ENCODE peak calls at places on chromosome 3, in five cellular contexts. F, L, W, M and T are unnamed samples.

GRCh38 chr3:75272708-75273107 is 391.4 kb upstream of the FRG2C start:
- DNase-seq in F (no peak), L (no peak), W (no peak), M (no peak), T (no peak)

GRCh38 chr3:157263027-157263426 is 103.1 kb upstream of the CCNL1 start:
- DNase-seq in F (no peak), L (no peak), W (no peak), M (no peak), T (no peak)

GRCh38 chr3:77079988-77080585 is 40.2 kb downstream of the ROBO2 start:
- DNase-seq in F (no peak), L (no peak), W (no peak), M (peak; percentile 79), T (no peak)

GRCh38 chr3:4029135-4029534 is 229.9 kb downstream of the LRRN1 start:
- DNase-seq in F (no peak), L (no peak), W (peak; percentile 44), M (no peak), T (no peak)

GRCh38 chr3:45541326-45542321 is 52.9 kb upstream of the LIMD1 start:
- DNase-seq in F (no peak), L (no peak), W (no peak), M (no peak), T (no peak)

GRCh38 chr3:67622652-67623051 is 31.8 kb downstream of the SUCLG2 start:
- DNase-seq in F (no peak), L (no peak), W (no peak), M (no peak), T (no peak)

GRCh38 chr3:100268986-100269385 is 8.2 kb downstream of the TBC1D23 start:
- DNase-seq in F (no peak), L (no peak), W (no peak), M (no peak), T (peak; percentile 55)

GRCh38 chr3:43214616-43215015 is 71.7 kb upstream of the SNRK start:
- DNase-seq in F (no peak), L (no peak), W (no peak), M (no peak), T (no peak)

GRCh38 chr3:56758539-56758981 is 43.2 kb downstream of the ARHGEF3 start:
- DNase-seq in F (no peak), L (no peak), W (no peak), M (no peak), T (no peak)

GRCh38 chr3:10317961-10318350 is 3.0 kb downstream of the SEC13 start:
- DNase-seq in F (no peak), L (no peak), W (no peak), M (no peak), T (no peak)

GRCh38 chr3:69499899-69500316 is 114.0 kb upstream of the FRMD4B start:
- DNase-seq in F (peak; percentile 78), L (peak; percentile 72), W (no peak), M (no peak), T (no peak)

GRCh38 chr3:101311676-101312075 is 8.7 kb downstream of the IMPG2 start:
- DNase-seq in F (no peak), L (no peak), W (no peak), M (no peak), T (no peak)

GRCh38 chr3:143222981-143223380 is 103.4 kb downstream of the CHST2 start:
- DNase-seq in F (no peak), L (no peak), W (no peak), M (no peak), T (no peak)

GRCh38 chr3:143221446-143221845 is 101.9 kb downstream of the CHST2 start:
- DNase-seq in F (no peak), L (no peak), W (no peak), M (no peak), T (no peak)

GRCh38 chr3:143222505-143222904 is 102.9 kb downstream of the CHST2 start:
- DNase-seq in F (no peak), L (no peak), W (peak; percentile 3), M (peak; percentile 22), T (peak; percentile 7)

GRCh38 chr3:143218176-143218575 is 98.6 kb downstream of the CHST2 start:
- DNase-seq in F (no peak), L (no peak), W (no peak), M (no peak), T (no peak)

GRCh38 chr3:143220745-143221144 is 101.2 kb downstream of the CHST2 start:
- DNase-seq in F (no peak), L (no peak), W (no peak), M (no peak), T (no peak)
- H3K36me3 ChIP-seq in F (no peaks in the 10 kb centered on the region), L (no peaks in the 10 kb centered on the region), W (no peaks in the 10 kb centered on the region), M (no peaks in the 10 kb centered on the region), T (no peaks in the 10 kb centered on the region)

GRCh38 chr3:133294253-133294652 is 105.6 kb upstream of the BFSP2 start:
- DNase-seq in F (no peak), L (no peak), W (no peak), M (no peak), T (no peak)
- H3K27ac ChIP-seq in F (no peak overlapping the region), L (no peak overlapping the region), W (no peak overlapping the region), M (no peak overlapping the region), T (peak overlapping the region; percentile 20)

GRCh38 chr3:47989981-47990440 is 26.2 kb downstream of the MAP4 start:
- DNase-seq in F (peak; percentile 95), L (no peak), W (peak; percentile 87), M (peak; percentile 74), T (peak; percentile 90)
- H3K4me3 ChIP-seq in F (no peak overlapping the region), L (no peak overlapping the region), W (no peak overlapping the region), M (no peak overlapping the region), T (no peak overlapping the region)

DNA sequence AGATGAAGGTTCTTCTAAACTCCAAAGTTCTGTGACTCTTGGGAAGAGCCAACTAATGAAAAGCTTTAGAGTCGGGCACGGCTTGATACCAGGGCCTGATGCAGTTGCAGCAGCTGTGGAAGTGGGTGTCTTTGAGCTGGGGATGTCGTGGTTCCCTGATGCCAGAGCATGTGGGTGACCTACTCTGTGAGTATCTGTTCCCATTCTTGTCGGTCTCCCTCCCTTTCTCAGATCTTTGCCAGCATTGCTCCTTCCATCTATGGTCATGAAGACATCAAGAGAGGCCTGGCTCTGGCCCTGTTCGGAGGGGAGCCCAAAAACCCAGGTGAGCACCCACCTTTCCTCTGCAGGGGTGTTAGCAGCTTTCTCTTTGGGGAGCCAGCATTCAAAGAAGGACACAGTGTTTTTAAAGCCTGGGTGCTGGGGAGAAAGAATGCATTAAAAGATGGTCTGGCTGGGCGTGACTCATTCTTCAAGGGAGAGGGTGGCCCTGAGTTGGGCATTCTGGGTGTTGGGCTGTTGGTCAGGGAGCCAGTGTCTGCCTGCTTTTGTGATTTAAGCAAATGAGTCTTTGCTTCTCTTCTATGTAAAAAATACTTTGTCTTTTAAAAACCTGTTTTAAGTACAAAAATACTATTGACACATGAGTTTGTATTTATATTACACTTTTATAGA is 13.2 kb upstream of the PODXL2 start:
- DNase-seq in F (no peak), L (peak; percentile 39), W (no peak), M (no peak), T (no peak)
- H3K36me3 ChIP-seq in F (peaks cover 2% of the 10 kb centered on the region), L (peaks cover 14% of the 10 kb centered on the region), W (peaks cover 11% of the 10 kb centered on the region), M (peaks cover 96% of the 10 kb centered on the region), T (peaks cover 92% of the 10 kb centered on the region)

GRCh38 chr3:78726545-78726944 is 1041.3 kb downstream of the ROBO1 start:
- DNase-seq in F (no peak), L (no peak), W (no peak), M (no peak), T (no peak)

GRCh38 chr3:78725703-78726246 is 1042.0 kb downstream of the ROBO1 start:
- DNase-seq in F (no peak), L (no peak), W (no peak), M (no peak), T (no peak)

GRCh38 chr3:78729921-78730320 is 1037.9 kb downstream of the ROBO1 start:
- DNase-seq in F (no peak), L (no peak), W (no peak), M (no peak), T (no peak)

GRCh38 chr3:78724886-78725285 is 1042.9 kb downstream of the ROBO1 start:
- DNase-seq in F (no peak), L (no peak), W (no peak), M (no peak), T (no peak)

GRCh38 chr3:78728406-78729145 is 1039.2 kb downstream of the ROBO1 start:
- DNase-seq in F (peak; percentile 86), L (peak; percentile 65), W (peak; percentile 43), M (peak; percentile 64), T (peak; percentile 60)
- H3K27ac ChIP-seq in F (no peak overlapping the region), L (no peak overlapping the region), W (no peak overlapping the region), M (peak overlapping the region; percentile 87), T (peak overlapping the region; percentile 36)

DNA sequence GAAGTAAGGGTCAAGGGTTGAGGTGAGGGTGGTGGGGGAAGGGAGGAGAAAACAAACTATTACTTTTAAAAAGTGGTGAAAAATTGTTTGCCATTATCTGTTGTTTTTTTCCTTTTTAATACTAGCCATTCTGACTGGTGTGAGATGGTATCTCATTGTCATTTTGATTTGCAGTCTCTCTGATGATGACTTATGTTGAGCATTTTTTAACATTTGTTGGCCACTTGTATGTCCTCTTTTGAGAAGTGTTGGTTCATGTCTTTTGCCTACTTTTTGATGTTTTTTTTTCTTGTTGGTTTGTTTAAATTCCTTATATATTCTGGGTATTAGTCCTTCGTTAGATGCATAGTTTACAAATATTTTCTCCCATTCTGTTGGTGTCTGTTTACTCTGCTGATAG is 185.9 kb upstream of the ANKRD28 start:
- DNase-seq in F (no peak), L (no peak), W (no peak), M (no peak), T (no peak)
- H3K4me3 ChIP-seq in F (no peak overlapping the region), L (no peak overlapping the region), W (no peak overlapping the region), M (no peak overlapping the region), T (no peak overlapping the region)

GRCh38 chr3:172047567-172048115 is 8.3 kb downstream of the FNDC3B start:
- DNase-seq in F (no peak), L (no peak), W (no peak), M (no peak), T (no peak)

GRCh38 chr3:172043233-172043632 is 3.9 kb downstream of the FNDC3B start:
- DNase-seq in F (no peak), L (no peak), W (no peak), M (no peak), T (no peak)

GRCh38 chr3:172046268-172046915 is 7.0 kb downstream of the FNDC3B start:
- DNase-seq in F (no peak), L (no peak), W (no peak), M (no peak), T (no peak)

GRCh38 chr3:172043766-172044165 is 4.4 kb downstream of the FNDC3B start:
- DNase-seq in F (no peak), L (no peak), W (no peak), M (no peak), T (no peak)

GRCh38 chr3:172044833-172045585 is 5.6 kb downstream of the FNDC3B start:
- DNase-seq in F (no peak), L (no peak), W (no peak), M (no peak), T (no peak)
- H3K36me3 ChIP-seq in F (peaks cover 6% of the 10 kb centered on the region), L (peaks cover 13% of the 10 kb centered on the region), W (peaks cover 3% of the 10 kb centered on the region), M (no peaks in the 10 kb centered on the region), T (peaks cover 51% of the 10 kb centered on the region)

DNA sequence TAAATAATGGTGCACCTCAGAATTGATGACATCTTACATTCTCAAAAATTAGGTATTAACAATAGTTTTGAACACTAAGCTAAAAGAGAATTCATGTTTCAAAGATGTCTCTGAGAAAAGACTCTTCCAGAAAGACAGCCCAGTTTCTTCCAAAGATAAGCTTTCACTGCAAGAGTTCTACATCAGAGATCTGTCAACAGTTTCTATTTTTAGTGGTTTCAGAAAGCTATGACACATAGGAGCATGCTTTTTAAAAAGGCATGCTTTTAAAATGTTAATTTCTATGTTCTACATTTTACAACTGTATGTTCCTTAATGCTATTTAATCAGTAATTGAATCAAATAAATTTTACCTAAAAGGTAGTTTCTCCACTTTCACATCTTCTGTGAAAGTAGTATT is 88.2 kb downstream of the PLOD2 start:
- DNase-seq in F (no peak), L (no peak), W (peak; percentile 47), M (no peak), T (no peak)
- H3K27ac ChIP-seq in F (no peak overlapping the region), L (no peak overlapping the region), W (peak overlapping the region; percentile 86), M (no peak overlapping the region), T (no peak overlapping the region)